ENCODE peak calls at places on chromosomes 7 and 10, in six cellular contexts. J is fibroblast of lung, G is prostate gland, C is left ventricle myocardium inferior, U is IMR-90, I is body of pancreas. Z is an unnamed sample.

GRCh38 chr10:112461029-112461887 is 14.2 kb downstream of the VTI1A start:
- DNase-seq in C (no peak), G (no peak), J (peak; percentile 60), I (no peak), U (peak; percentile 87), Z (no peak)

GRCh38 chr7:4500812-4501211 is 181.3 kb upstream of the FOXK1 start:
- DNase-seq in G (no peak), J (no peak), I (no peak), C (no peak), U (no peak), Z (no peak)

GRCh38 chr10:78038105-78038504 is 4.4 kb downstream of the RPS24 start:
- DNase-seq in J (peak; percentile 39), U (peak; percentile 54), G (no peak), I (no peak), C (no peak), Z (no peak)

GRCh38 chr7:134908289-134908688 is 78.0 kb upstream of the AGBL3 start:
- DNase-seq in G (no peak), I (no peak), J (peak; percentile 77), U (peak; percentile 85), C (no peak), Z (no peak)

GRCh38 chr10:118584181-118584954 is 11.1 kb downstream of the PRLHR start:
- DNase-seq in G (no peak), U (peak; percentile 70), C (no peak), J (peak; percentile 74), I (no peak), Z (no peak)

GRCh38 chr7:47536705-47537611 is 45.0 kb downstream of the TNS3 start:
- DNase-seq in C (peak; percentile 55), G (peak; percentile 48), J (peak; percentile 85), I (peak; percentile 65), U (peak; percentile 76), Z (no peak)

GRCh38 chr10:92839191-92840085 is 8.9 kb upstream of the EXOC6 start:
- DNase-seq in G (no peak), I (peak; percentile 59), U (peak; percentile 91), C (peak; percentile 61), J (peak; percentile 70), Z (peak; percentile 84)

GRCh38 chr10:64011871-64012714 is 490.9 kb downstream of the REEP3 start:
- DNase-seq in U (no peak), I (no peak), C (no peak), G (no peak), J (no peak), Z (no peak)

GRCh38 chr10:2077231-2077630 is 339.9 kb upstream of the ADARB2 start:
- DNase-seq in I (no peak), G (no peak), U (no peak), C (no peak), J (no peak), Z (no peak)

DNA sequence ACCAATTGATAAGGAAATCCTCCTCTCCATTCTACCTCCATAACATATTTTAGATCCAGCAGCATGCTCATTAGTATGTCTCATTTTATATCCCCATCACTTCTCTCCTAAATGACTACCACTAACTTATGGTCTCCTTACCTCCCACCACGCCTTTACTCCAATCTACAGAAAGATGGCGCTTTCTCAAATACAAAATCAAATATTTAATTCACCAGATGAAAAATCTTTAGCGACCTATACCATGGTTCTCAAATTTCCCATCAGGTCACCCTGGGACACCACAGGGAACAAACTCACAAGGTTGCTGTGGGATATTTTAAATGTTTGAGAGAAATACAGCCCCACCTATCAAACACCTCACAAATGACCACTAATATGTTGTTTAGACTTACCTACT is 27.0 kb upstream of the EBLN1 start:
- DNase-seq in J (no peak), G (no peak), I (no peak), U (no peak), C (no peak), Z (no peak)
- TF ChIP-seq CTCF in J (no peak), G (no peak), I (no peak), U (no peak), C (no peak), Z (no peak)

GRCh38 chr10:12606461-12606860 is 257.1 kb downstream of the CAMK1D start:
- DNase-seq in J (no peak), C (no peak), U (no peak), G (no peak), I (no peak), Z (no peak)
- H3K4me3 ChIP-seq in J (no peak overlapping the region), C (no peak overlapping the region), U (no peak overlapping the region), G (no peak overlapping the region), I (no peak overlapping the region), Z (no peak overlapping the region)

GRCh38 chr7:98727146-98727709 is 110.1 kb downstream of the NPTX2 start:
- DNase-seq in I (no peak), G (no peak), C (no peak), U (no peak), J (no peak), Z (no peak)

GRCh38 chr7:98724591-98724990 is 107.5 kb downstream of the NPTX2 start:
- DNase-seq in G (no peak), U (no peak), J (no peak), C (no peak), I (no peak), Z (no peak)

GRCh38 chr7:98730331-98730730 is 113.2 kb downstream of the NPTX2 start:
- DNase-seq in G (no peak), J (no peak), I (no peak), C (no peak), U (no peak), Z (no peak)

GRCh38 chr7:98731651-98732050 is 114.6 kb downstream of the NPTX2 start:
- DNase-seq in I (no peak), G (no peak), U (no peak), J (no peak), C (no peak), Z (no peak)

DNA sequence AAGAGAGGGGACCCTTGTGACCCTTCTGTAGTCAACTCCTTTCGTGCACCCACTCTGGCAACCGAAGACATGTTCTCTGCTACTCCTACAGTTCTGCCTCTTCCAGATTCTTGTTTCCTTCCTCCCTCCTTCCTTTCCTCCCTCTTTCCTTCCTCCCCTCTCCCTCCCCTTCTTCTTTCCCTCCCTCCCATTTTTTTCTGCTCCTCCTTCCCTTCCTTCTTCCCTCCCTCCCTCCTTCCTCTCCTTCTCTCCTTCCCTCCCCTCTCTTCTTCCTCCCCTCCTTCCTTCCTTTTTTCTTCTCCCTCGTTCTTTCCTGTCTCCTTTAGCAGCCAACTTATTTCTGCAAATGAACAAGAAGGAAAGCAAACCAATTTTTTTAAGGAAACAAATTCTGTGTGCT is 111.5 kb downstream of the NPTX2 start:
- DNase-seq in U (no peak), G (no peak), J (no peak), C (no peak), I (no peak), Z (no peak)
- TF ChIP-seq CTCF in U (no peak), G (no peak), J (no peak), C (no peak), I (no peak), Z (no peak)

DNA sequence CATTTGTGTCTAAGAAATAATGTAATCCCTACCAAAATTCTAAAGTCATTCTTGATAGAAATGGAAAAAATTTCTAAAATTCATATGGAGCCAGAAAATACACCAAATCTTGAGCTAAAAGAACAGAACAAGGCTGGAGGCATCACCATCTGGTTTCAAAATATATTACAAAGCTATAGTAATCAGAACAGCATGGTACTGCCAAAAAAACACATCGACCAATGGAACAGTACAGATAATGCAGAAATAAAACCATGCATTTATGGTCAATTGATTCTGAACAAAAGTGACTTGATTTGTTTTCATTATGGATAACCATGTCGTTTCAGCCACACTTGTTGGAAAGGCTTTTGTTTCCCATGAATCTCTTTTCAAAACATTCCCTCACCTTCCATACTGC is 7.0 kb upstream of the WDFY4 start:
- DNase-seq in J (no peak), G (no peak), I (no peak), C (no peak), U (no peak), Z (no peak)
- H3K4me3 ChIP-seq in J (no peak overlapping the region), G (no peak overlapping the region), I (no peak overlapping the region), C (no peak overlapping the region), U (no peak overlapping the region), Z (no peak overlapping the region)

GRCh38 chr7:94067047-94067446 is 62.9 kb upstream of the BET1 start:
- DNase-seq in G (no peak), J (no peak), I (no peak), U (no peak), C (no peak), Z (no peak)

GRCh38 chr7:94067506-94067905 is 63.4 kb upstream of the BET1 start:
- DNase-seq in I (no peak), J (no peak), C (no peak), U (peak; percentile 18), G (no peak), Z (no peak)

GRCh38 chr7:94062372-94062771 is 58.2 kb upstream of the BET1 start:
- DNase-seq in G (no peak), I (no peak), U (peak; percentile 47), C (no peak), J (peak; percentile 70), Z (no peak)

GRCh38 chr7:94061316-94061715 is 57.2 kb upstream of the BET1 start:
- DNase-seq in J (no peak), I (no peak), C (no peak), U (no peak), G (no peak), Z (no peak)

DNA sequence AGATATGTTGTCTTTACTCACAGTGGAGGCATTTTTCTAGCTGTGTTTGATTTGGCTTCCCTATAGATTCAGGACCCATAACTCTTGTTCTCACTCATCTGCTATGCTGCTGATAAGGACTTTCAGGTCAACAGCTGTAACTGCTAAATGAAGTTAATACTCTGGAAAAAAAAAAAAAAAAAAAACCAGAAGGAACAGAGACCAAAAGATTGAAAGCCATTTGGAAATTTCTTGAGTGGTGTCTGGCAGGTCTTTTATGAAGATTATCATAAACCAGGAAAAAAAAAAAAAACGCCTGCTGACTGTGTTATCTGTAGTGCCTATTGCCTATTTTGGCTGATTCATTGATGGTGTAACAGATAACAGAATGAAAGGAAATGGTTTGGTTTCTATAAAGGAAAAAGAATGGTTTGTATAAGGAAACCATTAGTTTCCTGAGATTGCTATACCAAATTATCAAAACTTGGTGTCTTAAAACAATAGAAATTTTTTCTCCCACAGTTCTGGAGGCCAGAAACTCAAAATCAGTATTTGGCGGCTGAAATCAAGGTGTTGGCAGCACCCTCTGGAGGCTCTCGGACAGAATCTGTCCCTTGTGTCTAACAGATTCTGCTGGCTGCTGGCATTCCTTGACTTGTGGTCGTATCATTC is 60.5 kb upstream of the BET1 start:
- DNase-seq in C (no peak), U (peak; percentile 54), I (no peak), G (no peak), J (peak; percentile 85), Z (no peak)
- TF ChIP-seq CTCF in C (peak; percentile 18), U (no peak), I (no peak), G (no peak), J (no peak), Z (no peak)

Z was measured in HFF-Myc.